ENCODE peak calls at places on chromosomes 5 and 9, in nine cellular contexts. A, M, Q, U, Y, P, O, D and I are unnamed samples.

GRCh38 chr9:130934702-130935659 is 4.1 kb downstream of the FIBCD1 start:
- DNase-seq in A (no peak), M (no peak), Q (no peak), U (no peak), Y (no peak), P (peak; percentile 70), O (no peak), D (no peak), I (no peak)

GRCh38 chr5:79628276-79628675 is 16.0 kb downstream of the TENT2 start:
- DNase-seq in A (no peak), M (no peak), Q (no peak), U (no peak), Y (no peak), P (no peak), O (no peak), D (no peak), I (no peak)

GRCh38 chr5:43078956-43079355 is 38.8 kb upstream of the ANXA2R start:
- DNase-seq in A (peak; percentile 55), M (peak; percentile 9), Q (no peak), U (no peak), Y (no peak), P (no peak), O (no peak), D (peak; percentile 91), I (no peak)

GRCh38 chr9:68643901-68644809 is 60.9 kb upstream of the PIP5K1B start:
- DNase-seq in A (no peak), M (peak; percentile 74), Q (no peak), U (no peak), Y (no peak), P (no peak), O (no peak), D (no peak), I (no peak)

GRCh38 chr5:167294861-167295685 is 996.4 kb upstream of the WWC1 start:
- DNase-seq in A (peak; percentile 93), M (peak; percentile 65), Q (no peak), U (peak; percentile 57), Y (no peak), P (no peak), O (peak; percentile 83), D (peak; percentile 87), I (no peak)

GRCh38 chr5:145077028-145077427 is 758.1 kb downstream of the PRELID2 start:
- DNase-seq in A (no peak), M (no peak), Q (no peak), U (no peak), Y (no peak), P (no peak), O (no peak), D (no peak), I (no peak)

GRCh38 chr9:16319646-16320045 is 550.8 kb downstream of the BNC2 start:
- DNase-seq in A (no peak), M (no peak), Q (no peak), U (no peak), Y (no peak), P (no peak), O (no peak), D (no peak), I (peak; percentile 58)

GRCh38 chr5:59768204-59769040 is 125.1 kb downstream of the PDE4D start:
- DNase-seq in A (peak; percentile 91), M (peak; percentile 81), Q (peak; percentile 76), U (peak; percentile 65), Y (peak; percentile 81), P (peak; percentile 77), O (no peak), D (no peak), I (no peak)

GRCh38 chr5:83957188-83957587 is 236.5 kb upstream of the HAPLN1 start:
- DNase-seq in A (peak; percentile 42), M (peak; percentile 17), Q (no peak), U (peak; percentile 71), Y (no peak), P (no peak), O (no peak), D (no peak), I (no peak)

GRCh38 chr5:108312258-108312657 is 69.6 kb downstream of the FBXL17 start:
- DNase-seq in A (no peak), M (no peak), Q (no peak), U (no peak), Y (no peak), P (no peak), O (no peak), D (no peak), I (no peak)

DNA sequence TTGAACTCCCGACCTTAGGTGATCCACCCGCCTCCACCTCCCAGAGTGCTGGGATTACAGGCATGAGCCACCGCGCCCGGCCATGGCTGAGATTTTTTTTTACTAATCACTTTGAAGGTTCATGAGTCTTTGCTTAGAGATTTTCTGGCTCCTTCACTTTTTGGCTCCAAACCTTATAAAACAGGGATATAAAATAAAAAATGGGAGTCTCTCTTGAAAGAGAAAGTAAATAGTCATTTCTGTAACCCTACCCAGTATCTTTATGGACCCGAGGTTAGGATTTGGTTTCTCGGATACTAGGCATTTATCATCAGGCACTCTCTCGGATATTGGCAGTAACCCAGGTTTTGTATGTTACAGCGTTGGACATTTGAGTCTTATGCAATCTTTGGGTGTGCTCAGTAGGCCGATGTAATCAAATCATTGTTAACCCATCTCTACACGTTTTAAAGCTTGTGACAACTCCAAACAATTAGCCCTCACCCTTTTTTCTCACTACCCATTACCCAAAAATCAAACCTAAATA is 25.3 kb downstream of the STXBP1 start:
- DNase-seq in A (peak; percentile 51), M (no peak), Q (no peak), U (peak; percentile 55), Y (no peak), P (peak; percentile 38), O (no peak), D (peak; percentile 12), I (no peak)
- H3K4me3 ChIP-seq in A (no peak overlapping the region), M (no peak overlapping the region), Q (peak overlapping the region; percentile 7), U (no peak overlapping the region), Y (no peak overlapping the region), P (no peak overlapping the region), O (no peak overlapping the region), D (no peak overlapping the region), I (peak overlapping the region; percentile 3)

GRCh38 chr9:133171161-133171955 is 7.6 kb upstream of the GBGT1 start:
- DNase-seq in A (no peak), M (no peak), Q (no peak), U (no peak), Y (peak; percentile 59), P (no peak), O (no peak), D (no peak), I (no peak)
- H3K4me3 ChIP-seq in A (no peak overlapping the region), M (no peak overlapping the region), Q (no peak overlapping the region), U (no peak overlapping the region), Y (no peak overlapping the region), P (no peak overlapping the region), O (no peak overlapping the region), D (no peak overlapping the region), I (no peak overlapping the region)

DNA sequence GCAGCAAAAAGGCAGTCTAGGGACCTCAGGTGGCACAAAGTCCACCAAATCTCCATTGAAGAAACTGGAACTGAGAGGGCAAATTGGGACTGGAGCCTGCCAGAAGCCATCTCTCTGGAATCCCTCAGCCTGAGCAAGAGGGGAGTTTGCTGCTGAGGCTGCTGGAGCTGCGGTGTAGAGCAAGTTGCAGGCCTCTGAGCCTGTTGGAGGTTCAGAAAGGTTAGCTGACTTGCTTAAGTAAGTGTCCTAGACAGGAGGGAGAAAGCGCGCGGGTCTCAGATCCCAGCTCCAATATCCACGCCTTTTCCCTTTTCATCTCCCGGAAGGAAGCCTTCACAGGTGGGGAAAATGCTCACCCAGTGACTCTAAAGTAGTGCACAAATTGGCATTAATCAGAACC is 1.4 kb upstream of the TGFBR1 start:
- DNase-seq in A (no peak), M (peak; percentile 39), Q (no peak), U (no peak), Y (no peak), P (no peak), O (no peak), D (no peak), I (no peak)
- H3K4me3 ChIP-seq in A (no peak overlapping the region), M (peak overlapping the region; percentile 91), Q (no peak overlapping the region), U (peak overlapping the region; percentile 74), Y (no peak overlapping the region), P (peak overlapping the region; percentile 78), O (no peak overlapping the region), D (no peak overlapping the region), I (peak overlapping the region; percentile 93)

DNA sequence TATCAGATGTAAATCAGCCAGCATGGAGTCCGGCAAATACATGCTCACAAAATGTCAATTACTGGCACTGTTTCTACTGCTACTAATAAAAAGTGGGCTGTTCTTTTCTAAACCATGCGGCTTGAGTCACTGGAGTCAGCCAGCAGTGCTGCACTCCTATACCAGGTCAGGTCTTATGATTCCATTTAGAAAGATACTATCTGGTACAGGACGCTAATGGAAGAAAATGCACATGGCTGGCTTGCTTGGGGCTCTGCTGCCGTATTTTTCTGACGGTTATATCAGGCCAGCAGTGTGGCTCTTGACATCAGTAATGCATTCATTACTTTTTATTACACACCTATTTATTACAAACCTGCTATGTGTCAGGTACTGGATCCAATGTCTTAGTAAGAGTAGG is 74.3 kb downstream of the NDFIP1 start:
- DNase-seq in A (no peak), M (no peak), Q (no peak), U (no peak), Y (no peak), P (no peak), O (no peak), D (no peak), I (no peak)
- H3K4me3 ChIP-seq in A (no peak overlapping the region), M (no peak overlapping the region), Q (no peak overlapping the region), U (no peak overlapping the region), Y (no peak overlapping the region), P (no peak overlapping the region), O (no peak overlapping the region), D (no peak overlapping the region), I (no peak overlapping the region)

GRCh38 chr9:83473488-83473971 is 64.7 kb downstream of the FRMD3 start:
- DNase-seq in A (peak; percentile 61), M (no peak), Q (no peak), U (peak; percentile 51), Y (no peak), P (no peak), O (no peak), D (no peak), I (no peak)
- H3K4me3 ChIP-seq in A (peak overlapping the region; percentile 16), M (no peak overlapping the region), Q (no peak overlapping the region), U (no peak overlapping the region), Y (no peak overlapping the region), P (no peak overlapping the region), O (no peak overlapping the region), D (no peak overlapping the region), I (peak overlapping the region; percentile 26)

GRCh38 chr5:33890633-33891032 is 1.2 kb downstream of the ADAMTS12 start:
- DNase-seq in A (peak; percentile 56), M (peak; percentile 48), Q (no peak), U (no peak), Y (no peak), P (no peak), O (no peak), D (no peak), I (no peak)

GRCh38 chr5:33890147-33890546 is 1.6 kb downstream of the ADAMTS12 start:
- DNase-seq in A (peak; percentile 48), M (peak; percentile 10), Q (no peak), U (no peak), Y (no peak), P (peak; percentile 4), O (no peak), D (no peak), I (no peak)

GRCh38 chr5:33888582-33888981 is 3.2 kb downstream of the ADAMTS12 start:
- DNase-seq in A (peak; percentile 22), M (no peak), Q (no peak), U (no peak), Y (no peak), P (no peak), O (no peak), D (no peak), I (no peak)

GRCh38 chr5:33880319-33880718 is 11.5 kb downstream of the ADAMTS12 start:
- DNase-seq in A (no peak), M (no peak), Q (no peak), U (no peak), Y (no peak), P (no peak), O (no peak), D (no peak), I (no peak)

GRCh38 chr5:33885679-33886078 is 6.1 kb downstream of the ADAMTS12 start:
- DNase-seq in A (no peak), M (no peak), Q (no peak), U (no peak), Y (no peak), P (no peak), O (no peak), D (no peak), I (no peak)
- H3K4me3 ChIP-seq in A (no peak overlapping the region), M (no peak overlapping the region), Q (no peak overlapping the region), U (no peak overlapping the region), Y (no peak overlapping the region), P (no peak overlapping the region), O (no peak overlapping the region), D (no peak overlapping the region), I (no peak overlapping the region)